ENCODE peak calls at places on chromosomes 5 and 9, in six cellular contexts. R is HCT116; J is activated CD4-positive, alpha-beta T cell treated with anti-CD3 and anti-CD28 coated beads, Interleukin-2, amount 10 ng/mL, durations not matched to agents 7 days and 5 days; H is C1 segment of cervical spinal cord; W is psoas muscle; F is globus pallidus. Z is an unnamed sample.

GRCh38 chr9:135100241-135101067 is 13.0 kb downstream of the OLFM1 start:
- DNase-seq in R (no peak), J (no peak), H (no peak), W (no peak), F (no peak), Z (no peak)

GRCh38 chr9:16267336-16268036 is 603.0 kb downstream of the BNC2 start:
- DNase-seq in R (no peak), J (no peak), H (no peak), W (no peak), F (no peak), Z (no peak)

GRCh38 chr9:99745085-99745484 is 76.6 kb upstream of the NR4A3 start:
- DNase-seq in R (no peak), J (no peak), H (no peak), W (no peak), F (no peak), Z (no peak)

GRCh38 chr5:71925608-71926091 is 181.6 kb upstream of the MAP1B start:
- DNase-seq in R (no peak), J (no peak), H (no peak), W (no peak), F (no peak), Z (no peak)

GRCh38 chr5:170632985-170633234 is 129.1 kb downstream of the KCNIP1 start:
- DNase-seq in R (no peak), J (peak), H (no peak), W (peak), F (no peak), Z (no peak)

GRCh38 chr5:148880197-148880596 is 53.8 kb downstream of the ADRB2 start:
- DNase-seq in R (no peak), J (no peak), H (no peak), W (no peak), F (no peak), Z (no peak)

GRCh38 chr5:11599499-11599898 is 304.7 kb downstream of the CTNND2 start:
- DNase-seq in R (no peak), J (no peak), H (no peak), W (no peak), F (no peak), Z (no peak)

GRCh38 chr5:131541766-131542165 is 93.3 kb downstream of the RAPGEF6 start:
- DNase-seq in R (no peak), J (no peak), H (no peak), W (no peak), F (no peak), Z (no peak)

GRCh38 chr5:54772232-54773168 is 212.9 kb downstream of the ESM1 start:
- DNase-seq in R (no peak), J (no peak), H (no peak), W (no peak), F (no peak), Z (no peak)

GRCh38 chr9:70362952-70363351 is 51.5 kb downstream of the KLF9 start:
- DNase-seq in R (no peak), J (no peak), H (no peak), W (no peak), F (no peak), Z (no peak)

GRCh38 chr5:59436364-59437158 is 457.0 kb downstream of the PDE4D start:
- DNase-seq in R (no peak), J (no peak), H (no peak), W (no peak), F (no peak), Z (no peak)